ENCODE peak calls at places on chromosomes 5 and 9, in nine cellular contexts. D is MM.1S, U is H1, W is H9, K is PC-9, Y is IMR-90, P is neuronal stem cell, S is fibroblast of lung, R is OCI-LY7. H is an unnamed sample.

GRCh38 chr5:181189363-181189961 is 15.5 kb downstream of the TRIM7 start:
- DNase-seq in D (peak; percentile 52), U (no peak), W (no peak), K (no peak), Y (peak; percentile 30), P (no peak), S (peak; percentile 42), R (peak; percentile 67), H (peak; percentile 42)

GRCh38 chr9:124390812-124391658 is 24.2 kb downstream of the PSMB7 start:
- DNase-seq in D (no peak), U (no peak), W (no peak), K (no peak), Y (peak; percentile 67), P (no peak), S (peak; percentile 38), R (no peak), H (no peak)

GRCh38 chr9:96160168-96160567 is 141.8 kb downstream of the HSD17B3 start:
- DNase-seq in D (no peak), U (no peak), W (no peak), K (no peak), Y (no peak), P (no peak), S (no peak), R (no peak), H (no peak)

GRCh38 chr5:1336749-1337489 is 8.0 kb downstream of the CLPTM1L start:
- DNase-seq in D (peak; percentile 47), U (no peak), W (no peak), K (no peak), Y (no peak), P (no peak), S (no peak), R (no peak), H (no peak)

GRCh38 chr9:126788631-126789349 is 16.1 kb upstream of the ZBTB43 start:
- DNase-seq in D (peak; percentile 85), U (no peak), W (no peak), K (peak; percentile 37), Y (peak; percentile 57), P (no peak), S (peak; percentile 57), R (no peak), H (peak; percentile 93)

GRCh38 chr5:97107266-97107665 is 35.1 kb downstream of the LIX1 start:
- DNase-seq in D (no peak), U (no peak), W (no peak), K (no peak), Y (no peak), P (no peak), S (no peak), R (no peak), H (no peak)

GRCh38 chr5:39867923-39868322 is 443.1 kb upstream of the DAB2 start:
- DNase-seq in D (no peak), U (no peak), W (no peak), K (no peak), Y (no peak), P (no peak), S (no peak), R (no peak), H (peak; percentile 35)

GRCh38 chr5:142644640-142645361 is 41.1 kb downstream of the FGF1 start:
- DNase-seq in D (no peak), U (no peak), W (no peak), K (peak; percentile 80), Y (peak; percentile 99), P (no peak), S (peak; percentile 100), R (no peak), H (peak; percentile 99)

GRCh38 chr5:139543423-139543991 is 17.6 kb upstream of the UBE2D2 start:
- DNase-seq in D (peak; percentile 83), U (no peak), W (peak; percentile 91), K (no peak), Y (peak; percentile 5), P (no peak), S (peak; percentile 43), R (peak; percentile 75), H (no peak)

GRCh38 chr5:128062172-128062746 is 21.3 kb upstream of the SLC12A2 start:
- DNase-seq in D (no peak), U (no peak), W (no peak), K (no peak), Y (peak; percentile 80), P (no peak), S (peak; percentile 85), R (no peak), H (peak; percentile 85)

GRCh38 chr5:107470007-107470582 is 200.6 kb downstream of the EFNA5 start:
- DNase-seq in D (no peak), U (no peak), W (no peak), K (no peak), Y (peak; percentile 41), P (no peak), S (peak; percentile 79), R (no peak), H (peak; percentile 63)

GRCh38 chr9:14231196-14231990 is 82.5 kb downstream of the NFIB start:
- DNase-seq in D (no peak), U (no peak), W (no peak), K (no peak), Y (no peak), P (no peak), S (no peak), R (no peak), H (no peak)

GRCh38 chr9:133351908-133352634 is 4.1 kb downstream of the RPL7A start:
- DNase-seq in D (peak; percentile 66), U (peak; percentile 65), W (peak; percentile 93), K (no peak), Y (peak; percentile 60), P (peak; percentile 21), S (peak; percentile 59), R (peak; percentile 63), H (peak; percentile 41)

GRCh38 chr9:127974769-127975261 is 6.0 kb downstream of the EEIG1 start:
- DNase-seq in D (no peak), U (no peak), W (peak; percentile 32), K (no peak), Y (no peak), P (no peak), S (peak; percentile 27), R (no peak), H (no peak)

GRCh38 chr5:92887254-92887653 is 693.8 kb downstream of the NR2F1-AS1 start:
- DNase-seq in D (no peak), U (no peak), W (no peak), K (no peak), Y (no peak), P (no peak), S (no peak), R (no peak), H (no peak)

GRCh38 chr9:108838017-108838416 is 17.8 kb downstream of the ACTL7B start:
- DNase-seq in D (no peak), U (no peak), W (no peak), K (no peak), Y (peak; percentile 20), P (no peak), S (no peak), R (no peak), H (peak; percentile 64)

DNA sequence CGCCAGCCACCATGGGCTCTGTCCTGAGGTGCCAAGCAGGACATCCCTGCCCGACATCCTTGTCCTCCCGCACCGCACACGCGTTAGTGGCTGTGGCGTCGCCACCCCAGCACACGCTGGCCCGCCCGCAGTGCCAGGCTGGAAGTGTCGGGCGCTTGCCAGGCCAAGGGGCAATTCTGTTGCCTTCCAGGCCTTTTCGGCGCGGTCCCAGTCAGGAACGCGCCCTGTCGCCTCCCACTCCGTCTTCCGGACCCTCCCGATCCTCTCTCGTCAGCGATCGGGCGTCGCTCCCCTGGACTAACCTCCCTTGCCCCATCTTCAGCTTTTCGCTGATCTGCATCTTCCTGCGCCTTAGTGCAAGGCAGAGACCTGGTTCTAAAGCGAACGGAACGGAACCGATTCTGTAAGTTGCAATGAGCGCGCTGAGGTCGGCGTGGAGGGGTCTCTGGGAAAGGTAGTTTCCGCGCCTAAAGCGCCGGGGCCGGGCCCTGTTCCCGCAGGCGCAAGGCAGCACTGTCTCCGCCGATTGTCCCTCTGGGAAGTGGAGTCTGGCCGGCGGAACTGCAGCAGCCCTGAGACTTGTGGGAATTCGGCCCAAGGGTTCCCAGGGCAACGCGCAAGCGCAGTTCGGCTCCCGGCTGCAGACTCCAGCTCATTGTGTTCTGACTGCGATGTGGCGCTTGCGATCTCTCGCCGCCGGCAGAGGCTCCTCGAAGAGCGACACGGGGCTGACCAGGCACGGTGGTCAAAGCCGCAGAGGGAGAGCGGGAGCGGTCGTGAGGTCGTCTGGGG is at the start of gene ZNF454:
- DNase-seq in D (no peak), U (peak; percentile 69), W (no peak), K (no peak), Y (peak; percentile 62), P (peak; percentile 86), S (peak; percentile 94), R (no peak), H (no peak)
- H3K9me3 ChIP-seq in D (no peaks in the 10 kb centered on the region), U (peaks cover 82% of the 10 kb centered on the region), W (peaks cover 62% of the 10 kb centered on the region), K (peaks cover 7% of the 10 kb centered on the region), Y (peaks cover 66% of the 10 kb centered on the region), P (peaks cover 92% of the 10 kb centered on the region), S (no peaks in the 10 kb centered on the region), R (no peaks in the 10 kb centered on the region), H (peaks cover 66% of the 10 kb centered on the region)

GRCh38 chr9:95024097-95024671 is 293.3 kb downstream of the FANCC start:
- DNase-seq in D (no peak), U (no peak), W (peak; percentile 47), K (no peak), Y (no peak), P (no peak), S (no peak), R (no peak), H (no peak)
- H3K4me2 ChIP-seq in D (no peak overlapping the region), U (no peak overlapping the region), W (no peak overlapping the region), K (no peak overlapping the region), Y (no peak overlapping the region), P (no peak overlapping the region), S (peak overlapping the region; percentile 49), R (no peak overlapping the region), H (no peak overlapping the region)

GRCh38 chr5:74530316-74530917 is 110.1 kb downstream of the ENC1 start:
- DNase-seq in D (no peak), U (no peak), W (no peak), K (no peak), Y (peak; percentile 47), P (no peak), S (peak; percentile 39), R (no peak), H (no peak)
- H3K9me3 ChIP-seq in D (no peaks in the 10 kb centered on the region), U (peaks cover 9% of the 10 kb centered on the region), W (no peaks in the 10 kb centered on the region), K (peaks cover 22% of the 10 kb centered on the region), Y (peaks cover 6% of the 10 kb centered on the region), P (peaks cover 10% of the 10 kb centered on the region), S (no peaks in the 10 kb centered on the region), R (peaks cover 8% of the 10 kb centered on the region), H (peaks cover 5% of the 10 kb centered on the region)

DNA sequence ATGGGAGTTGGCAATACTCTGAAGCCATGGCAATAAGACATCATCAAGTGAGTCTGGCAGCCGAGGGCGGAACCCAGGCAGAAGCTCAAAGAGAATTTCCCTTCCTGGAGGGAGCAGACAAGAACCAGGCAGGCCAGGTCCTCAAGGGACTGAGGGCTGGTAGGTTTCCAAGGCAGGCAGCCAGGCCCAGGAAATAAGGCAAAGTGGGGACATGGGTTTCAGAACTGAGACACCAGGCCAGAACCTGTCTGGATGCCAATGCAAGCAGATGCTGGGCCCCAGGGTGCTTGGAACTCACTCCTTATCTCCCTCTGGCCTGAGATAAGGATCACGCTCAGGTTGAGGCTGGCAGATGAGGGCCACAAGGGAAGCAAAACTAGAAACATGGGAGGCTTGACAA is 8.9 kb downstream of the TSSK1B start:
- DNase-seq in D (no peak), U (no peak), W (no peak), K (no peak), Y (no peak), P (no peak), S (no peak), R (no peak), H (peak; percentile 27)
- H3K4me2 ChIP-seq in D (no peak overlapping the region), U (no peak overlapping the region), W (no peak overlapping the region), K (no peak overlapping the region), Y (no peak overlapping the region), P (no peak overlapping the region), S (no peak overlapping the region), R (no peak overlapping the region), H (peak overlapping the region; percentile 59)

H was measured in mammary epithelial cell.